ENCODE peak calls at places on chromosomes 1 and 21, in four cellular contexts. R is tibial artery; V is stimulated activated CD4-positive, alpha-beta T cell treated with anti-CD3 and anti-CD28 coated beads, Interleukin-1b, Interleukin-23, amount 100 ng/mL, for 24 hours; K is GM20000. L is an unnamed sample.

GRCh38 chr1:92444351-92444750 is 42.4 kb downstream of the GFI1 start:
- DNase-seq in R (no peak), V (no peak), K (no peak), L (no peak)

GRCh38 chr1:41891403-41891896 is 27.3 kb downstream of the HIVEP3 start:
- DNase-seq in R (no peak), V (peak), K (peak), L (no peak)

GRCh38 chr1:56617141-56617540 is 28.0 kb upstream of the PRKAA2 start:
- DNase-seq in V (no peak), K (no peak), R (no peak), L (no peak)

GRCh38 chr1:214833357-214833756 is 230.4 kb downstream of the CENPF start:
- DNase-seq in R (no peak), V (no peak), K (no peak), L (no peak)

GRCh38 chr1:34899471-34899870 is 30.0 kb downstream of the DLGAP3 start:
- DNase-seq in K (no peak), R (no peak), V (no peak), L (no peak)

GRCh38 chr1:212097360-212097759 is 61.8 kb downstream of the DTL start:
- DNase-seq in V (no peak), K (no peak), R (no peak), L (no peak)

GRCh38 chr1:17228619-17229018 is 20.3 kb upstream of the PADI3 start:
- DNase-seq in K (no peak), R (no peak), V (no peak), L (no peak)

GRCh38 chr1:179121159-179121938 is 39.5 kb downstream of the TOR3A start:
- DNase-seq in V (no peak), R (no peak), K (peak), L (no peak)

GRCh38 chr1:19101244-19101643 is 108.8 kb downstream of the UBR4 start:
- DNase-seq in V (no peak), R (no peak), K (no peak), L (no peak)

GRCh38 chr1:190658907-190659306 is 181.2 kb upstream of the BRINP3 start:
- DNase-seq in K (no peak), R (no peak), V (no peak), L (no peak)

GRCh38 chr1:200406161-200406797 is 3.6 kb downstream of the ZNF281 start:
- DNase-seq in R (no peak), V (no peak), K (no peak), L (no peak)

GRCh38 chr1:184152944-184153343 is 101.4 kb downstream of the TSEN15 start:
- DNase-seq in V (no peak), K (no peak), R (no peak), L (no peak)

GRCh38 chr1:33455537-33456301 is 16.7 kb upstream of the ZSCAN20 start:
- DNase-seq in K (peak), R (peak), V (no peak), L (no peak)

GRCh38 chr1:11804666-11805453 is 904 bp downstream of the MTHFR start:
- DNase-seq in R (peak), K (peak), V (no peak), L (no peak)

GRCh38 chr1:109877320-109877771 is 33.3 kb upstream of the CSF1 start:
- DNase-seq in K (no peak), V (no peak), R (peak), L (no peak)

GRCh38 chr1:224430511-224431113 is 4.0 kb downstream of the WDR26 start:
- DNase-seq in V (no peak), K (peak), R (no peak), L (no peak)

GRCh38 chr1:196105901-196106300 is 502.3 kb downstream of the KCNT2 start:
- DNase-seq in R (no peak), V (no peak), K (no peak), L (no peak)

GRCh38 chr1:114094303-114094663 is 59.4 kb downstream of the SYT6 start:
- DNase-seq in V (no peak), R (no peak), K (no peak), L (no peak)

GRCh38 chr1:55428944-55429931 is 214.1 kb upstream of the USP24 start:
- DNase-seq in V (no peak), K (no peak), R (peak), L (peak)

GRCh38 chr1:1615256-1616044 is at the start of gene MIB2:
- DNase-seq in R (peak), K (peak), V (peak), L (peak)

GRCh38 chr1:162857850-162858249 is 3.1 kb downstream of the CCDC190 start:
- DNase-seq in K (no peak), V (no peak), R (no peak), L (no peak)

GRCh38 chr1:225565845-225566244 is 87.1 kb downstream of the ENAH start:
- DNase-seq in R (no peak), V (no peak), K (no peak), L (no peak)

GRCh38 chr21:38220270-38220737 is 36.5 kb upstream of the KCNJ15 start:
- DNase-seq in V (no peak), K (no peak), R (no peak), L (no peak)

GRCh38 chr1:19640363-19641316 is 3.5 kb upstream of the NBL1 start:
- DNase-seq in R (peak), K (no peak), V (no peak), L (no peak)

GRCh38 chr21:16794944-16795343 is 717.9 kb upstream of the CXADR start:
- DNase-seq in K (no peak), R (no peak), V (no peak), L (no peak)

GRCh38 chr21:34204021-34204420 is 130.6 kb downstream of the MRPS6 start:
- DNase-seq in V (no peak), R (no peak), K (no peak), L (no peak)